ENCODE peak calls at places on chromosomes 2 and 18, in ten cellular contexts. X is Peyer's patch, K is IMR-90, Q is heart left ventricle, G is A549, N is stomach, W is sigmoid colon, Z is ovary, B is tibial nerve, M is adrenal gland. C is an unnamed sample.

GRCh38 chr2:14778015-14778414 is 145.5 kb downstream of the LRATD1 start:
- DNase-seq in X (no peak), K (peak), Q (no peak), G (no peak), N (no peak), W (no peak), Z (no peak), B (no peak), M (no peak), C (no peak)

GRCh38 chr2:45390433-45390832 is 220.6 kb downstream of the SRBD1 start:
- DNase-seq in X (no peak), K (no peak), Q (no peak), G (no peak), N (no peak), W (no peak), Z (no peak), B (no peak), M (no peak), C (no peak)

GRCh38 chr18:46265190-46266156 is 161.3 kb downstream of the HAUS1 start:
- DNase-seq in X (no peak), K (no peak), Q (no peak), G (no peak), N (no peak), W (no peak), Z (no peak), B (no peak), M (no peak), C (peak)

GRCh38 chr2:171253279-171253678 is 92.6 kb upstream of the TLK1 start:
- DNase-seq in X (no peak), K (no peak), Q (no peak), G (no peak), N (no peak), W (no peak), Z (no peak), B (no peak), M (no peak), C (no peak)

GRCh38 chr18:57918601-57919000 is 115.5 kb upstream of the ATP8B1 start:
- DNase-seq in X (no peak), K (no peak), Q (no peak), G (no peak), N (no peak), W (no peak), Z (no peak), B (no peak), M (no peak), C (no peak)

GRCh38 chr2:218031771-218032257 is 29.0 kb upstream of the TNS1 start:
- DNase-seq in X (peak), K (no peak), Q (no peak), G (no peak), N (no peak), W (no peak), Z (no peak), B (no peak), M (no peak), C (no peak)

GRCh38 chr18:28167835-28168349 is 9.0 kb downstream of the CDH2 start:
- DNase-seq in X (no peak), K (no peak), Q (no peak), G (no peak), N (no peak), W (no peak), Z (no peak), B (no peak), M (no peak), C (no peak)

GRCh38 chr18:74745658-74746403 is 148.2 kb downstream of the ZNF407 start:
- DNase-seq in X (peak), K (peak), Q (no peak), G (peak), N (no peak), W (no peak), Z (no peak), B (no peak), M (no peak), C (peak)

GRCh38 chr2:230828272-230828961 is 36.3 kb upstream of the ITM2C start:
- DNase-seq in X (no peak), K (no peak), Q (peak), G (no peak), N (peak), W (no peak), Z (no peak), B (no peak), M (no peak), C (no peak)

GRCh38 chr18:41128545-41128944 is 826.5 kb upstream of the PIK3C3 start:
- DNase-seq in X (no peak), K (peak), Q (no peak), G (no peak), N (no peak), W (no peak), Z (no peak), B (no peak), M (no peak), C (no peak)

GRCh38 chr2:144414324-144414845 is 105.5 kb downstream of the ZEB2 start:
- DNase-seq in X (no peak), K (peak), Q (no peak), G (no peak), N (no peak), W (peak), Z (no peak), B (no peak), M (no peak), C (no peak)

GRCh38 chr2:134446431-134447091 is 192.7 kb downstream of the MGAT5 start:
- DNase-seq in X (no peak), K (peak), Q (no peak), G (no peak), N (no peak), W (no peak), Z (no peak), B (no peak), M (no peak), C (no peak)

GRCh38 chr2:97706112-97706511 is 7.3 kb upstream of the ZAP70 start:
- DNase-seq in X (peak), K (no peak), Q (no peak), G (no peak), N (no peak), W (no peak), Z (no peak), B (no peak), M (no peak), C (no peak)

GRCh38 chr18:14978962-14979535 is 231.1 kb downstream of the ANKRD30B start:
- DNase-seq in X (no peak), K (no peak), Q (no peak), G (no peak), N (no peak), W (no peak), Z (no peak), B (no peak), M (no peak), C (peak)

GRCh38 chr18:59639821-59640220 is 57.4 kb downstream of the CCBE1 start:
- DNase-seq in X (no peak), K (peak), Q (no peak), G (no peak), N (no peak), W (no peak), Z (no peak), B (no peak), M (no peak), C (no peak)

GRCh38 chr2:2181505-2181904 is 149.6 kb downstream of the MYT1L start:
- DNase-seq in X (no peak), K (no peak), Q (no peak), G (no peak), N (no peak), W (no peak), Z (no peak), B (no peak), M (no peak), C (no peak)

GRCh38 chr2:172447811-172448493 is 20.6 kb downstream of the ITGA6 start:
- DNase-seq in X (no peak), K (no peak), Q (no peak), G (no peak), N (no peak), W (no peak), Z (no peak), B (no peak), M (no peak), C (no peak)

GRCh38 chr18:678482-679182 is 21.2 kb downstream of the TYMS start:
- DNase-seq in X (no peak), K (no peak), Q (no peak), G (no peak), N (no peak), W (no peak), Z (no peak), B (no peak), M (no peak), C (no peak)

GRCh38 chr2:30259071-30259470 is 27.7 kb downstream of the LBH start:
- DNase-seq in X (no peak), K (no peak), Q (no peak), G (no peak), N (no peak), W (no peak), Z (no peak), B (no peak), M (no peak), C (no peak)

GRCh38 chr2:100561191-100561590 is 1.6 kb upstream of the PDCL3 start:
- DNase-seq in X (no peak), K (no peak), Q (no peak), G (no peak), N (no peak), W (no peak), Z (no peak), B (no peak), M (no peak), C (no peak)

GRCh38 chr2:64538764-64539433 is 14.8 kb downstream of the AFTPH start:
- DNase-seq in X (no peak), K (peak), Q (no peak), G (no peak), N (no peak), W (no peak), Z (no peak), B (no peak), M (no peak), C (no peak)

GRCh38 chr2:30106543-30106942 is 40.3 kb upstream of the YPEL5 start:
- DNase-seq in X (no peak), K (peak), Q (no peak), G (no peak), N (no peak), W (no peak), Z (no peak), B (no peak), M (no peak), C (no peak)

GRCh38 chr2:129070663-129071062 is 752.0 kb upstream of the HS6ST1 start:
- DNase-seq in X (no peak), K (no peak), Q (no peak), G (no peak), N (no peak), W (no peak), Z (no peak), B (no peak), M (no peak), C (no peak)

GRCh38 chr2:209334188-209335017 is 89.4 kb upstream of the MAP2 start:
- DNase-seq in X (peak), K (peak), Q (peak), G (peak), N (peak), W (no peak), Z (peak), B (no peak), M (peak), C (peak)

GRCh38 chr18:79742076-79742475 is 55.7 kb upstream of the KCNG2 start:
- DNase-seq in X (peak), K (no peak), Q (no peak), G (no peak), N (no peak), W (peak), Z (no peak), B (no peak), M (no peak), C (no peak)

GRCh38 chr2:190781604-190782198 is 98.9 kb upstream of the GLS start:
- DNase-seq in X (peak), K (peak), Q (peak), G (peak), N (peak), W (peak), Z (no peak), B (no peak), M (peak), C (peak)

GRCh38 chr2:49044265-49044664 is 110.0 kb downstream of the FSHR start:
- DNase-seq in X (no peak), K (no peak), Q (no peak), G (no peak), N (no peak), W (no peak), Z (no peak), B (no peak), M (no peak), C (no peak)

GRCh38 chr2:208426414-208426813 is 19.8 kb downstream of the PTH2R start:
- DNase-seq in X (no peak), K (no peak), Q (no peak), G (no peak), N (no peak), W (no peak), Z (no peak), B (no peak), M (no peak), C (no peak)

GRCh38 chr2:205766765-205767359 is 84.6 kb downstream of the NRP2 start:
- DNase-seq in X (peak), K (peak), Q (peak), G (peak), N (peak), W (peak), Z (peak), B (peak), M (peak), C (peak)

GRCh38 chr2:170086751-170087150 is 91.2 kb upstream of the MYO3B start:
- DNase-seq in X (no peak), K (no peak), Q (no peak), G (no peak), N (no peak), W (no peak), Z (no peak), B (no peak), M (no peak), C (no peak)

GRCh38 chr2:73494031-73494430 is 108.4 kb downstream of the ALMS1 start:
- DNase-seq in X (no peak), K (peak), Q (no peak), G (peak), N (no peak), W (no peak), Z (no peak), B (no peak), M (no peak), C (no peak)

DNA sequence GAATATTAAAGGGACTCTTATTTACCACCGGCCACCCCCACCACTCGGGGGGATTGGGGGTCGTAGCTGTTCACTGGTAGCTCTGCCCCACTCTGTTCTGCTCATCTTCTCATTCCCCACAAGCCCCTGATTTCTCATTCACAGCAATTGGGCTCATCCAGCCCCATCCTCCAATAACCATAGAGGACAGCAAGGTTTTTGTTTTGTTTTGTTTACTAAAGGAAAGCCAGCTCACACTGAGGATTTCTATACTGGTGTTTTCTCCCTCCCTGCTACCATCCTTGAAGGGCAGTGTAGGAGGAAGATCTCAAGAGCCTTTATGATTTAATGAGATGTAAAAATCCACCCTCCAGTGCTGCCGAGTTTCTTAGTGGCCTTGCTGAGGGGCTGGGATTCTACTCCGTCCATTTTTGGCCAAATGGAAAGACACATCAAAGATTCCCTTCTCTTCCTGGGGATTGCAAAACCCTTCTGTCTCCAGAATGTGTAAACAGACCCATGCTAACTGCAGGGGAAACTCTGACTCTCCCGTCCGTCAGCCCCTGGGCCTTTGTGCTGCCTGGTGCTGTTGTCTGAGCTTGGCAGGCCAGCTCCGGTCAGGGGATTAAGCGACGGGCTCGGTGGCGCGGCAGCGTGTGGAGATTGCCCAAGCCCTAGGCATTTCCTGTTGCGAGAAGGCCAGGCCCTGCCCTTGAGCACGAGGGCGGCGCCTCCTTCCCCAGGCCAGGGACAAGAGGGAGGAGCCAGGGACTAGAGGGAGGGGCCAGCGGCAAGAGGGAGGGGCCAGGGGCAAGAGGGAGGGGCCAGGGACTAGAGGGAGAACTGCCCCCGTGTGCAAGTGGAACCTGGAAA is 165.0 kb downstream of the ANTXR1 start:
- DNase-seq in X (peak), K (peak), Q (peak), G (peak), N (peak), W (peak), Z (peak), B (peak), M (peak), C (peak)
- TF ChIP-seq POLR2A in X (no peak), K (peak), Q (no peak), G (no peak), N (no peak), W (no peak), Z (peak), B (peak), M (peak), C (no peak)

GRCh38 chr2:332592-332991 is 44.7 kb upstream of the ALKAL2 start:
- DNase-seq in X (no peak), K (no peak), Q (no peak), G (no peak), N (no peak), W (no peak), Z (no peak), B (no peak), M (no peak), C (no peak)
- TF ChIP-seq POLR2A in X (no peak), K (no peak), Q (no peak), G (no peak), N (no peak), W (no peak), Z (no peak), B (no peak), M (no peak), C (no peak)

DNA sequence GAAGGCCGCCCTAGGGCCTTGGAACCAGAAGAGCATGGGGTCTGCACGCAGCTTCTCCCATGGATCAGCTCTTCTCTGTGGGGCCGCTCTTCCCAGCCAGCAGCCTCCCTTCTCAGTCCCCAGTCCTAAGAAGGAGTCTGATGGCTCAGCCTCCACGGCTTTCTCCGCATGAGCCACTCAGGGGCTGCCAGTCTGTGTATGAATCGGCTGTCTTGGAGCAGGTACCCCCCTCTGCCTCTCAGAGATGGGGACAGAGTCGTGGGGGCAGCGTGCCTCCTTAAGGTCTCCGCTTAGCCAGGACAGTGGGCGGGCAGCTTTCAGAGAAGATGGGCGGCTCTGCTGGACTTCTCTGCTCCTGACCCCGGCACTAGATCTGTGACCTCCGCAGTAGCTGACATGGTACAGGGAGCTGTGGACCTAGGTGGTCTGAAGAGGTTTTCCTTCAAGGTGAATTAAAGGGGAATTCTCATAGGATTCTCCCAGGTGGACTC is 21.6 kb downstream of the INPP5D start:
- DNase-seq in X (peak), K (no peak), Q (no peak), G (no peak), N (no peak), W (no peak), Z (no peak), B (no peak), M (no peak), C (no peak)
- TF ChIP-seq POLR2A in X (no peak), K (no peak), Q (no peak), G (no peak), N (no peak), W (no peak), Z (no peak), B (no peak), M (no peak), C (no peak)

GRCh38 chr18:9743200-9744016 is 35.3 kb downstream of the RAB31 start:
- DNase-seq in X (no peak), K (peak), Q (no peak), G (peak), N (peak), W (no peak), Z (no peak), B (no peak), M (peak), C (peak)
- TF ChIP-seq POLR2A in X (no peak), K (peak), Q (no peak), G (no peak), N (no peak), W (no peak), Z (no peak), B (no peak), M (no peak), C (no peak)

GRCh38 chr2:179427065-179427464 is 162.4 kb upstream of the SESTD1 start:
- DNase-seq in X (no peak), K (no peak), Q (no peak), G (no peak), N (no peak), W (no peak), Z (no peak), B (no peak), M (no peak), C (no peak)
- TF ChIP-seq POLR2A in X (no peak), K (no peak), Q (no peak), G (no peak), N (no peak), W (no peak), Z (no peak), B (no peak), M (no peak), C (no peak)

DNA sequence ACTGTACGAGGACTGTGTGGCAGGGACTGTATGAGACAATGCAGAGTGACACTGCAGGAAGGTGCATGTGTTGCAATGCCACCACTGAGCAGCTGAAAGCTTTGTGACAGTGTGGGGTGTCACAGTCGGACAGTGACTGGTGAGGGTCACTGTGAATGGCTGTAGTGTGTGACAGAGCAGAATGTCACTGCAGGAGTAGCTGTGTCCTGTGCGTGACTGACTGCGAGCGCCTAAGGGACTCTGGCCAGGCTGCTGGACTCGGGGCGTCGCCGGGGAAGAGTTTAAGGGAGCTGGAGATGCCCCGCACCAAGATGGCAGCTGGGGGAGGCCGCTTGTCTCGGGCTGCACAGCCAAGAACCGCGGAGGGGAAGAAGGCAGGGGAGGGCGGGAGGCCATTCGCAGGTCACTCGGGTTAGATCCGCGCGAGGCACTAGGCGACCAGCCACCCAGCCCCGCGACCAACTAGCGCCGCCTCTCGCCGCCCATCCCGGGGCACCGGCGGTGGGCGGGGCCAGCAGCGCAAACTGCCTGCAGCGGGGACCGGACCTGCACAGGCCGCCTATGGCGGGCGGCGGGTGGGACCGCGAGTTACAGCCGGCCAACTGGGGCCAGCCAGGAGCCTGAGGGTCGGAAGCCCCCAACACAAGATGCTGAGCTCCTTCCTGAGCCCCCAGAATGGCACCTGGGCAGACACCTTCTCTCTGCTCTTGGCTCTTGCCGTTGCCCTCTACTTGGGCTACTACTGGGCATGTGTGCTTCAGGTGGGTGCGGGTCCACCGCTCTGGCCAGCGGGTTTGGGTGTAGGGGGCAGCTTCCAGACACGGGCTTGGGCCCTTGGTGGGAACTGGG is at the start of gene ABHD1:
- DNase-seq in X (peak), K (no peak), Q (peak), G (peak), N (peak), W (peak), Z (peak), B (peak), M (peak), C (peak)
- TF ChIP-seq POLR2A in X (no peak), K (no peak), Q (no peak), G (peak), N (no peak), W (no peak), Z (no peak), B (peak), M (peak), C (no peak)

DNA sequence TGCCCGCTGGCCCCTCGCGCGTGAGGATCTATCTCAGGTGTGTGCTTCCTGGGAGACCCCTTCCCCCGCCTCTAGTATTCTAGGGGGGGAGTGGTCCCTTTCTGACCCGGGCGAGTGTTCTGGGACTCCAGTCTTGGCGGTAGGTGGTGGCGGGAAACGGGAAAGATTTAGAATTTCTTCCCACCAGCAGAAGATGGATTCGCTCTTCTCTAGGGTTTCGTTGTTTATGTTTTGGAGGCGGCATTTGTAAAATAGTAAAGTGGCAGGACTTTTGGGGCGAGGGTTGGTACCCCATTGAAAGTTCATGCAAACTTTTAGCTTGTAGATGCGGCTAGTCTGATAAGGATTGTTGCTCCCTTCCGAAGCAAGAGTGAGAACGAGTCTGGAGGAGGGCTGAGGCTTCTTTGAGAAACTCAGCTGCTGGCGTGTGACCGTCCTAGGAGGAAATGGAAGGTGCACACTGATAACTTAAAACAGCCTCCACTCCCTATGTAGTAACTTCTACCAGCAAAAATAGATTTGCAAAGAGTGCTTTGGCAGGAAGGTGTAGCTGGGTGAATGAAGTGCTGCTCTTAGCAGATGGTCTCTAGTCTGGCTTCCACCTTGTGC is 402 bp downstream of the GPD2 start:
- DNase-seq in X (peak), K (peak), Q (peak), G (no peak), N (peak), W (no peak), Z (no peak), B (no peak), M (no peak), C (peak)
- TF ChIP-seq POLR2A in X (no peak), K (no peak), Q (no peak), G (no peak), N (no peak), W (no peak), Z (no peak), B (no peak), M (no peak), C (peak)